ENCODE peak calls at places on chromosome 5, in five cellular contexts. R is mucosa of descending colon, S is left ventricle myocardium inferior, J is coronary artery, N is GM13976. U is an unnamed sample.

GRCh38 chr5:138981606-138982005 is 106.5 kb upstream of the LRRTM2 start:
- DNase-seq in R (no peak), S (no peak), J (peak; percentile 66), N (no peak), U (peak; percentile 51)

GRCh38 chr5:137506296-137506695 is 7.2 kb upstream of the SPOCK1 start:
- DNase-seq in R (no peak), S (no peak), J (no peak), N (no peak), U (no peak)

GRCh38 chr5:172919525-172920446 is 39.4 kb upstream of the RPL26L1 start:
- DNase-seq in R (no peak), S (peak; percentile 50), J (no peak), N (no peak), U (no peak)

GRCh38 chr5:93603191-93603590 is 20.2 kb downstream of the NR2F1 start:
- DNase-seq in R (no peak), S (no peak), J (no peak), N (no peak), U (no peak)

GRCh38 chr5:179149278-179149677 is 89.1 kb downstream of the ZNF354C start:
- DNase-seq in R (no peak), S (no peak), J (no peak), N (no peak), U (no peak)

GRCh38 chr5:123511290-123511647 is 708 bp upstream of the CSNK1G3 start:
- DNase-seq in R (no peak), S (no peak), J (no peak), N (no peak), U (no peak)

GRCh38 chr5:82004511-82004910 is 32.7 kb downstream of the ATG10 start:
- DNase-seq in R (no peak), S (no peak), J (no peak), N (no peak), U (no peak)

GRCh38 chr5:82387041-82387818 is 109.1 kb upstream of the RPS23 start:
- DNase-seq in R (no peak), S (no peak), J (no peak), N (no peak), U (no peak)

GRCh38 chr5:39658861-39659260 is 234.1 kb upstream of the DAB2 start:
- DNase-seq in R (no peak), S (no peak), J (no peak), N (no peak), U (no peak)

GRCh38 chr5:52521236-52521635 is 266.5 kb upstream of the ITGA1 start:
- DNase-seq in R (no peak), S (no peak), J (no peak), N (no peak), U (no peak)

GRCh38 chr5:171391996-171392577 is 4.4 kb downstream of the NPM1 start:
- DNase-seq in R (no peak), S (no peak), J (no peak), N (no peak), U (no peak)

GRCh38 chr5:20166496-20166895 is 178.5 kb upstream of the CDH18 start:
- DNase-seq in R (no peak), S (no peak), J (no peak), N (no peak), U (no peak)

GRCh38 chr5:17966636-17967402 is 332.6 kb downstream of the TAF11L14 start:
- DNase-seq in R (no peak), S (no peak), J (no peak), N (no peak), U (no peak)

GRCh38 chr5:90888511-90889324 is 330.1 kb downstream of the ADGRV1 start:
- DNase-seq in R (no peak), S (no peak), J (no peak), N (no peak), U (no peak)

GRCh38 chr5:134477462-134478245 is 47.8 kb upstream of the JADE2 start:
- DNase-seq in R (no peak), S (no peak), J (no peak), N (no peak), U (no peak)

GRCh38 chr5:43007911-43008368 is 32.2 kb downstream of the ANXA2R start:
- DNase-seq in R (peak; percentile 74), S (peak; percentile 69), J (peak; percentile 86), N (peak; percentile 73), U (peak; percentile 89)

GRCh38 chr5:140175367-140176027 is 509 bp downstream of the CYSTM1 start:
- DNase-seq in R (peak; percentile 80), S (peak; percentile 81), J (peak; percentile 90), N (peak; percentile 78), U (peak; percentile 77)

GRCh38 chr5:81786509-81786908 is 35.6 kb upstream of the SSBP2 start:
- DNase-seq in R (no peak), S (no peak), J (no peak), N (no peak), U (no peak)

GRCh38 chr5:75016896-75017295 is 35.5 kb downstream of the GCNT4 start:
- DNase-seq in R (no peak), S (no peak), J (no peak), N (no peak), U (no peak)

GRCh38 chr5:59768204-59769040 is 125.1 kb downstream of the PDE4D start:
- DNase-seq in R (peak; percentile 83), S (peak; percentile 25), J (no peak), N (peak; percentile 24), U (peak; percentile 56)

GRCh38 chr5:4563400-4563799 is 576.7 kb upstream of the ADAMTS16 start:
- DNase-seq in R (no peak), S (no peak), J (no peak), N (no peak), U (no peak)

GRCh38 chr5:113909782-113910181 is 396.3 kb downstream of the YTHDC2 start:
- DNase-seq in R (no peak), S (no peak), J (no peak), N (no peak), U (no peak)

GRCh38 chr5:126776499-126777256 is at the start of gene LMNB1:
- DNase-seq in R (peak; percentile 96), S (peak; percentile 94), J (peak; percentile 96), N (peak; percentile 93), U (peak; percentile 96)

DNA sequence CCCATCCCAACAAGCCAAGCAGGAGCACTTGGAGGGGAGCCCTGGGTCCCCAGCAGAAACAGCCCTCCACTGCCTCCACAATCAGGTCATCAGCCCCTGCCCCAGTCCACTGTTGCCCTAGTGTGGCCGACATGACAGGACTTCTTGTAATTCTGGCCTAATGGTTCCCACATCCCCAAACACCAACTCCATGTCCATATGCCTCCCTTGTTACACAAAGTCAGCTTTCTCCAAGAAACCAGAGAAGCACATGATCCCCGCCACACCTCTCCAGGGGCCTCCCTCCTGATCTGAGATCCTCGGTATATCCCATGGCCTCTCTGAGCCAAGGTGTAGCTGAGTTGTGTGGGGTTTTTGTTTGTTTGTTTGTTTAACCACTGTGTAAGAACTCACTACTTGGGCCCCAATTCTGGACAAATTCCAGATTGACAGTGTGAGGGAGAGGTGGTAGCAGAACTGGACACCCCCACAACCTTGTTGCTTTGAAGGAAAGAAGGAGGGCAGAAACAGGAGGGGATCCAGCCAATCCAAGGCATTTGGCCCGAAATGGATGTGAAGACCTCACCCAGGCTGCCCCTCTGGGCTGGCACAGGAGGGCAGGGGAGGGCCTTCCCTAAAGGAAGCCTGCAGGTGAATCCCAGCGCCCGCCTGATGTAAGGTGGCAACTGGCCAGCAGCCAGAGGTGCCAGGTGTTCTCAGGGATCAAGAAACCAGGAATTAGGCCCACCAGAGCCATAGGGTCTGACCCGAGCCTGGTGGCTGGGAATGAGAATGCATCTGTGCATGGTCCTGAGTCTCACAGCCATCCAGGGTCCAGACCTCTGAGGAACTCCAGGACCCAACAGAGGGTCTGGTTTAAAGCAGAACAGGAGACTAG is 13.5 kb downstream of the IRF1 start:
- DNase-seq in R (peak; percentile 65), S (peak; percentile 14), J (no peak), N (no peak), U (peak; percentile 12)
- TF ChIP-seq CTCF in R (no peak), S (peak; percentile 17), J (no peak), N (no peak), U (no peak)

GRCh38 chr5:141250576-141250975 is 5.4 kb downstream of the PCDHB15 start:
- DNase-seq in R (no peak), S (no peak), J (no peak), N (no peak), U (no peak)

GRCh38 chr5:141241496-141241895 is 3.7 kb upstream of the PCDHB15 start:
- DNase-seq in R (no peak), S (no peak), J (no peak), N (no peak), U (no peak)

DNA sequence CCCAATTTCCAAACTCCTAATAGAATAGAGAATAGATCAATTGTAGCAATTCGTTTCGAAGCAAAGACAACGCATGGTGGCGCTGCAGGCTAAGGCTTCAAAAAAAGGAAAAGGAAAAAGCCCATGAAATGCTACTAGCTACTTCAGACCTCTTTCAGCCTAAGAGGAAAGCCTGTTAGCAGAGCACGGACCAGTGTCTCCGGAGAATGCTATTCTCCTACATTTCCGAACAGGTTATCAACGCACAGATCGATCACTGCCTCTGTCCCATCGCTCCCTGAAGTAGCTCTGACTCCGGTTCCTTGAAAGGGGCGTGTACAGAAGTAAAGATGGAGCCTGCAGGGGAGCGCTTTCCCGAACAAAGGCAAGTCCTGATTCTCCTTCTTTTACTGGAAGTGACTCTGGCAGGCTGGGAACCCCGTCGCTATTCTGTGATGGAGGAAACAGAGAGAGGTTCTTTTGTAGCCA is at the start of gene PCDHB15:
- DNase-seq in R (peak; percentile 16), S (peak; percentile 32), J (no peak), N (no peak), U (peak; percentile 51)
- TF ChIP-seq CTCF in R (no peak), S (peak; percentile 56), J (no peak), N (no peak), U (peak; percentile 20)

DNA sequence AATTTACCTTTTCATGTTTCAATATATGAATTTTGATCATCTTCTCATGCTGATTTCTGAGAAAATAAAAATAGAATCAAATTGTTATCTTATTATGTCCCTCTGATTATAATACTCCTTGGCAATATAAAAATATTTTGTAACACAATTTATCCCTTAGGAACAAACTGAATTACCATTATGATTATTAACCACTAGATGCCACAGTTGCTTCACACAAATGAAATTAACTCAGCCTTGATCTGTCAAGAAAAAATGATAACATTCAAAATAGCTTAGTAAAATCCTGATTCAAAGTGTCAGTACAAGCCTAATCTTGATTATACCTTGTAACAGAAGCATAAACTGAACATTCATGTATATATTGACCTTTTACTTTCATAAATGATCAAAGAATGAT is 4.8 kb upstream of the CHSY3 start:
- DNase-seq in R (no peak), S (no peak), J (no peak), N (no peak), U (no peak)
- TF ChIP-seq CTCF in R (no peak), S (peak; percentile 58), J (peak; percentile 59), N (no peak), U (no peak)

DNA sequence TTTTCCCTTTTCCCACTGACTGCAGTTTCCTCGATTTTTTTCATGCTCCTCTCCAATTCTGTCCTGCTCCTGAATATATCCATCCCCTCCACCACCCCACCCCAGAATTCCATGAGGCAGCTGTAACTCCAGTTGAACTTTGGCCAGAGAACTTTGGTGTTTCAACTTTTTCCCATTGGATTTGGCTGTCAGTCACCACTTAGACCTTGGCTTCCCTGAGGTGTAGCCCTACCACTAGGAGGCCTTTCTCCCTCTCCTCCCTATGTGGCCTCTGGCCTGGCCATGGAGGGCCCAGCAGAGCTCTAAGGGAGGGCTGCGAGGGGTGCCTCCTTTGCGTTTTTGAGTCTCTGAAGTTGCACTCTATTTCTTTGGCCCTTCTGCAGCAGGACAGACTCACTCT is 261.3 kb downstream of the PIK3R1 start:
- DNase-seq in R (no peak), S (no peak), J (no peak), N (no peak), U (no peak)
- TF ChIP-seq CTCF in R (no peak), S (peak; percentile 27), J (no peak), N (no peak), U (no peak)